ENCODE peak calls at places on chromosomes 13 and 19, in six cellular contexts. U is H1, G is neuronal stem cell, B is IMR-90, C is mesenchymal stem cell, N is H9. D is an unnamed sample.

GRCh38 chr13:108924154-108924940 is 294.9 kb downstream of the MYO16 start:
- DNase-seq in U (no peak), G (no peak), B (peak), C (peak), N (no peak), D (no peak)

GRCh38 chr19:18939922-18940775 is 868 bp downstream of the HOMER3 start:
- DNase-seq in U (peak), G (peak), B (peak), C (peak), N (peak), D (no peak)

GRCh38 chr13:94617389-94618000 is 15.8 kb downstream of the GPR180 start:
- DNase-seq in U (no peak), G (peak), B (no peak), C (peak), N (no peak), D (peak)

GRCh38 chr13:50222569-50223332 is 207.5 kb downstream of the KCNRG start:
- DNase-seq in U (no peak), G (no peak), B (peak), C (peak), N (no peak), D (peak)

GRCh38 chr13:42876810-42877550 is 95.6 kb downstream of the FAM216B start:
- DNase-seq in U (no peak), G (no peak), B (peak), C (peak), N (no peak), D (no peak)

GRCh38 chr13:47798906-47799305 is 202.2 kb downstream of the SUCLA2 start:
- DNase-seq in U (no peak), G (no peak), B (peak), C (peak), N (no peak), D (no peak)

GRCh38 chr19:11963566-11964355 is 1.1 kb upstream of the ZNF763 start:
- DNase-seq in U (peak), G (peak), B (peak), C (peak), N (peak), D (peak)

GRCh38 chr19:34493038-34493648 is 11.6 kb downstream of the WTIP start:
- DNase-seq in U (no peak), G (no peak), B (no peak), C (no peak), N (no peak), D (no peak)

GRCh38 chr13:50131998-50132936 is 117.0 kb downstream of the KCNRG start:
- DNase-seq in U (no peak), G (peak), B (no peak), C (peak), N (peak), D (no peak)

GRCh38 chr13:33259296-33259695 is 26.3 kb downstream of the STARD13 start:
- DNase-seq in U (no peak), G (no peak), B (no peak), C (no peak), N (no peak), D (no peak)

GRCh38 chr19:33194884-33195710 is 967 bp downstream of the LRP3 start:
- DNase-seq in U (peak), G (no peak), B (peak), C (peak), N (no peak), D (peak)

GRCh38 chr19:50909240-50910070 is 1.7 kb downstream of the KLK4 start:
- DNase-seq in U (peak), G (peak), B (no peak), C (no peak), N (peak), D (no peak)

GRCh38 chr13:32660227-32660626 is 74.0 kb downstream of the PDS5B start:
- DNase-seq in U (no peak), G (no peak), B (no peak), C (no peak), N (no peak), D (no peak)

GRCh38 chr13:99199541-99200432 is 867 bp upstream of the UBAC2 start:
- DNase-seq in U (no peak), G (no peak), B (no peak), C (peak), N (no peak), D (no peak)

GRCh38 chr19:18666784-18667183 is 16.7 kb upstream of the CRTC1 start:
- DNase-seq in U (no peak), G (no peak), B (no peak), C (no peak), N (no peak), D (no peak)

GRCh38 chr19:13669780-13670355 is 94.5 kb upstream of the MRI1 start:
- DNase-seq in U (no peak), G (no peak), B (no peak), C (no peak), N (no peak), D (no peak)

GRCh38 chr19:55005684-55006488 is 32.2 kb downstream of the GP6 start:
- DNase-seq in U (no peak), G (no peak), B (no peak), C (peak), N (peak), D (peak)

GRCh38 chr19:30165228-30165813 is 206.9 kb upstream of the ZNF536 start:
- DNase-seq in U (peak), G (no peak), B (no peak), C (no peak), N (no peak), D (no peak)

GRCh38 chr19:37251308-37252229 is 33.6 kb downstream of the ZNF383 start:
- DNase-seq in U (no peak), G (peak), B (peak), C (peak), N (no peak), D (peak)

GRCh38 chr19:45630463-45630862 is 8.7 kb downstream of the EML2 start:
- DNase-seq in U (no peak), G (no peak), B (peak), C (peak), N (no peak), D (peak)

GRCh38 chr19:43754312-43754561 is 525 bp downstream of the SMG9 start:
- DNase-seq in U (no peak), G (no peak), B (no peak), C (no peak), N (no peak), D (no peak)

GRCh38 chr19:10625003-10625761 is at the start of gene SLC44A2:
- DNase-seq in U (peak), G (peak), B (peak), C (peak), N (peak), D (peak)

GRCh38 chr19:47407417-47407774 is 11.9 kb downstream of the MEIS3 start:
- DNase-seq in U (no peak), G (no peak), B (no peak), C (no peak), N (no peak), D (no peak)

GRCh38 chr13:21075303-21076264 is 14.2 kb upstream of the LATS2 start:
- DNase-seq in U (peak), G (no peak), B (no peak), C (peak), N (peak), D (no peak)

GRCh38 chr19:11168568-11168967 is 13.0 kb upstream of the SPC24 start:
- DNase-seq in U (no peak), G (no peak), B (peak), C (peak), N (no peak), D (peak)

GRCh38 chr13:28744091-28744536 is 25.3 kb upstream of the SLC46A3 start:
- DNase-seq in U (peak), G (no peak), B (peak), C (peak), N (peak), D (peak)

GRCh38 chr13:44388427-44388826 is 14.8 kb downstream of the SERP2 start:
- DNase-seq in U (no peak), G (no peak), B (no peak), C (no peak), N (no peak), D (no peak)

GRCh38 chr19:1156305-1156801 is 17.7 kb downstream of the SBNO2 start:
- DNase-seq in U (no peak), G (no peak), B (no peak), C (no peak), N (no peak), D (peak)

GRCh38 chr19:32824906-32825608 is 44.5 kb downstream of the SLC7A9 start:
- DNase-seq in U (no peak), G (peak), B (no peak), C (no peak), N (no peak), D (peak)

GRCh38 chr19:12865746-12866415 is 15.4 kb downstream of the DNASE2 start:
- DNase-seq in U (peak), G (no peak), B (no peak), C (no peak), N (peak), D (no peak)

GRCh38 chr13:48579167-48579918 is 46.5 kb upstream of the RCBTB2 start:
- DNase-seq in U (no peak), G (no peak), B (no peak), C (no peak), N (no peak), D (no peak)

GRCh38 chr13:48631441-48631840 is 22.3 kb upstream of the CYSLTR2 start:
- DNase-seq in U (no peak), G (no peak), B (no peak), C (no peak), N (no peak), D (no peak)

GRCh38 chr19:41709951-41710645 is 1.7 kb downstream of the CEACAM5 start:
- DNase-seq in U (no peak), G (no peak), B (no peak), C (no peak), N (no peak), D (no peak)

GRCh38 chr13:35984776-35985453 is 146.3 kb downstream of the DCLK1 start:
- DNase-seq in U (peak), G (peak), B (no peak), C (no peak), N (peak), D (no peak)

GRCh38 chr13:32734511-32734910 is 148.3 kb downstream of the PDS5B start:
- DNase-seq in U (no peak), G (no peak), B (peak), C (no peak), N (no peak), D (no peak)

GRCh38 chr19:46211201-46211881 is 18.2 kb upstream of the IGFL1 start:
- DNase-seq in U (peak), G (no peak), B (no peak), C (peak), N (peak), D (peak)

GRCh38 chr13:86572115-86572514 is 772.9 kb upstream of the SLITRK6 start:
- DNase-seq in U (no peak), G (no peak), B (peak), C (peak), N (no peak), D (no peak)

GRCh38 chr13:110164706-110165105 is 142.3 kb downstream of the COL4A1 start:
- DNase-seq in U (no peak), G (no peak), B (no peak), C (no peak), N (no peak), D (no peak)
- H4K91ac ChIP-seq in U (no peak), G (no peak), B (no peak), C (no peak), N (no peak), D (no peak)

GRCh38 chr19:39411832-39412099 is 703 bp upstream of the PLEKHG2 start:
- DNase-seq in U (peak), G (peak), B (peak), C (no peak), N (peak), D (peak)
- H4K91ac ChIP-seq in U (no peak), G (no peak), B (peak), C (no peak), N (no peak), D (no peak)

GRCh38 chr19:6433165-6433564 is 398 bp downstream of the SLC25A41 start:
- DNase-seq in U (no peak), G (no peak), B (no peak), C (no peak), N (no peak), D (no peak)

GRCh38 chr19:6429419-6430221 is 3.9 kb downstream of the SLC25A41 start:
- DNase-seq in U (no peak), G (no peak), B (no peak), C (no peak), N (no peak), D (no peak)

GRCh38 chr19:6427131-6427530 is 2.5 kb upstream of the KHSRP start:
- DNase-seq in U (no peak), G (no peak), B (no peak), C (no peak), N (no peak), D (no peak)

GRCh38 chr19:6433663-6434062 is at the start of gene SLC25A41:
- DNase-seq in U (no peak), G (no peak), B (no peak), C (no peak), N (no peak), D (no peak)

DNA sequence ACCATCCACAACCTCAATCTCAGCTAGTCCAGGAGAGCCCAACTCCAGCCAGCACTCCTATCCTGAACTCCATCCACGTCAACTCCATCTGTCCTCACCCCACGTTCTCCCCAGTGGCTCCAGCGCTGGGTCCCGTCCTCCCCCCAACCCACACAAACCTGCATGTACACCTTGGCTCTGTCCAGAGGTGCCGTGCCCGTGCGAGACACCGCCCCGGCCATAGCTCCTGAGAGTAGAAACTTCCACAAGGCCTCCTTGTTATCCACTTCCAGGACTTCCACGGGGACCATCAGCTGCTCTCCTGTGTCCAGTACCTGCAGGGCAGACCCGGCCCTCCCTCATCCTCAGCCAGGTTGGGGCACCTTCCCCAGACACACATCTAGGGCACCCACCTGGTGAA is 1.7 kb downstream of the SLC25A41 start:
- DNase-seq in U (no peak), G (no peak), B (no peak), C (no peak), N (no peak), D (no peak)
- H4K91ac ChIP-seq in U (no peak), G (no peak), B (no peak), C (no peak), N (no peak), D (no peak)

GRCh38 chr13:65594255-65594654 is 1635.9 kb downstream of the PCDH9 start:
- DNase-seq in U (no peak), G (no peak), B (peak), C (peak), N (no peak), D (no peak)
- H4K91ac ChIP-seq in U (no peak), G (no peak), B (no peak), C (no peak), N (no peak), D (no peak)

GRCh38 chr13:51645154-51645650 is 60.9 kb downstream of the WDFY2 start:
- DNase-seq in U (no peak), G (no peak), B (peak), C (peak), N (no peak), D (peak)
- H4K91ac ChIP-seq in U (peak), G (no peak), B (peak), C (no peak), N (no peak), D (no peak)

GRCh38 chr13:41497436-41497835 is 40.1 kb downstream of the RGCC start:
- DNase-seq in U (no peak), G (no peak), B (no peak), C (no peak), N (no peak), D (no peak)
- H4K91ac ChIP-seq in U (no peak), G (no peak), B (peak), C (no peak), N (no peak), D (no peak)

GRCh38 chr13:76646946-76647345 is 239.3 kb downstream of the KCTD12 start:
- DNase-seq in U (no peak), G (no peak), B (peak), C (no peak), N (no peak), D (no peak)
- H4K91ac ChIP-seq in U (no peak), G (no peak), B (no peak), C (no peak), N (no peak), D (no peak)

DNA sequence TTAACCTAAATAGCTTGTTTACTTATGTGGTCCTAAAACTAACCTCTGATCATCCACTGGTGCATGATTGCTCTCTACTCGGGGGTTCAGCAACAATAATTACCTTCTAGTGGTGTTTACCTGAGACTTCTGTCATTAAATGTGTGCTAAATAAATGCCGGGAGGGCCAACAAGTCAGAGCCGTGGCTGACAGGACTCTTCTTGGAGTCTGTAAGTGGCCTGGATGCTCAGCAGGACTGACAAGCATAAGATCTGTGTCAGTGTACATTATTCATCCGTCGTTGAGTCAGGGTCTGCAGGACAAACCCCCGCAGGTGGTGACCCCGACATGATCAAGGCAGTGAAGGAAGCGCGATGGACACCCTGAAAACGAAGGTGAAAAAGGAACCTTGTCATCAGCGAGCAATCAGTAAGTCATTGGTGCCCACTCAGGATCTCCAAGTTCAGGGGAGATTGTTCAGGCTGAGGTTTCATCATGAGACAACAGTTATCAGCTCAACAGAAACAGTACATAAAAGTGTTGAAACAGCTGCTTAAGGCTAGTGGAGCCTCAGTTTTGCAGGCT is 1466.9 kb downstream of the UQCRFS1 start:
- DNase-seq in U (peak), G (no peak), B (no peak), C (no peak), N (peak), D (no peak)
- H4K91ac ChIP-seq in U (no peak), G (no peak), B (no peak), C (no peak), N (no peak), D (no peak)